ENCODE peak calls at places on chromosome 4, in nine cellular contexts. One of them, this sample, is unnamed. For H3K9me3, the result is how much of the 10 kb centered on the place peaks cover.

GRCh38 chr4:76035799-76036389 is at the start of gene CXCL11:
- DNase-seq in lung: no peak
- DNase-seq in spleen: no peak
- DNase-seq in GM23248: no peak
- DNase-seq in CD4-positive, CD25-positive, alpha-beta regulatory T cell: no peak
- DNase-seq in stomach: no peak
- DNase-seq in AG04450: no peak
- DNase-seq in adipocyte: no peak
- DNase-seq in K562: no peak
- DNase-seq in this sample: no peak

GRCh38 chr4:158914178-158914577 is 145.4 kb downstream of the FNIP2 start:
- DNase-seq in lung: no peak
- DNase-seq in spleen: no peak
- DNase-seq in GM23248: peak
- DNase-seq in CD4-positive, CD25-positive, alpha-beta regulatory T cell: no peak
- DNase-seq in stomach: no peak
- DNase-seq in AG04450: no peak
- DNase-seq in adipocyte: peak
- DNase-seq in K562: no peak
- DNase-seq in this sample: peak

GRCh38 chr4:101349346-101350064 is 2.2 kb upstream of the PPP3CA start:
- DNase-seq in lung: peak
- DNase-seq in spleen: no peak
- DNase-seq in GM23248: peak
- DNase-seq in CD4-positive, CD25-positive, alpha-beta regulatory T cell: no peak
- DNase-seq in stomach: peak
- DNase-seq in AG04450: no peak
- DNase-seq in adipocyte: peak
- DNase-seq in K562: no peak
- DNase-seq in this sample: no peak

GRCh38 chr4:174559894-174560293 is 37.6 kb upstream of the HPGD start:
- DNase-seq in lung: no peak
- DNase-seq in spleen: no peak
- DNase-seq in GM23248: no peak
- DNase-seq in CD4-positive, CD25-positive, alpha-beta regulatory T cell: no peak
- DNase-seq in stomach: no peak
- DNase-seq in AG04450: no peak
- DNase-seq in adipocyte: no peak
- DNase-seq in K562: no peak
- DNase-seq in this sample: no peak

GRCh38 chr4:51932261-51932660 is 87.9 kb downstream of the LRRC66 start:
- DNase-seq in lung: no peak
- DNase-seq in spleen: no peak
- DNase-seq in GM23248: peak
- DNase-seq in CD4-positive, CD25-positive, alpha-beta regulatory T cell: no peak
- DNase-seq in stomach: no peak
- DNase-seq in AG04450: no peak
- DNase-seq in adipocyte: peak
- DNase-seq in K562: no peak
- DNase-seq in this sample: no peak

GRCh38 chr4:148514041-148514440 is 71.8 kb upstream of the NR3C2 start:
- DNase-seq in lung: no peak
- DNase-seq in spleen: no peak
- DNase-seq in GM23248: no peak
- DNase-seq in CD4-positive, CD25-positive, alpha-beta regulatory T cell: no peak
- DNase-seq in stomach: no peak
- DNase-seq in AG04450: no peak
- DNase-seq in adipocyte: no peak
- DNase-seq in K562: no peak
- DNase-seq in this sample: no peak

GRCh38 chr4:41611881-41612871 is 74.2 kb downstream of the LIMCH1 start:
- DNase-seq in lung: peak
- DNase-seq in spleen: no peak
- DNase-seq in GM23248: peak
- DNase-seq in CD4-positive, CD25-positive, alpha-beta regulatory T cell: no peak
- DNase-seq in stomach: peak
- DNase-seq in AG04450: no peak
- DNase-seq in adipocyte: peak
- DNase-seq in K562: no peak
- DNase-seq in this sample: peak

GRCh38 chr4:76485450-76485849 is 50.4 kb downstream of the SHROOM3 start:
- DNase-seq in lung: no peak
- DNase-seq in spleen: no peak
- DNase-seq in GM23248: no peak
- DNase-seq in CD4-positive, CD25-positive, alpha-beta regulatory T cell: no peak
- DNase-seq in stomach: peak
- DNase-seq in AG04450: no peak
- DNase-seq in adipocyte: no peak
- DNase-seq in K562: no peak
- DNase-seq in this sample: peak

GRCh38 chr4:147498031-147498700 is 17.3 kb downstream of the EDNRA start:
- DNase-seq in lung: no peak
- DNase-seq in spleen: no peak
- DNase-seq in GM23248: peak
- DNase-seq in CD4-positive, CD25-positive, alpha-beta regulatory T cell: no peak
- DNase-seq in stomach: no peak
- DNase-seq in AG04450: peak
- DNase-seq in adipocyte: peak
- DNase-seq in K562: no peak
- DNase-seq in this sample: no peak

GRCh38 chr4:1793496-1793840 is 375 bp downstream of the FGFR3 start:
- DNase-seq in lung: no peak
- DNase-seq in spleen: no peak
- DNase-seq in GM23248: peak
- DNase-seq in CD4-positive, CD25-positive, alpha-beta regulatory T cell: peak
- DNase-seq in stomach: peak
- DNase-seq in AG04450: no peak
- DNase-seq in adipocyte: peak
- DNase-seq in K562: peak
- DNase-seq in this sample: no peak

GRCh38 chr4:26936284-26937065 is 75.8 kb downstream of the STIM2 start:
- DNase-seq in lung: no peak
- DNase-seq in spleen: peak
- DNase-seq in GM23248: no peak
- DNase-seq in CD4-positive, CD25-positive, alpha-beta regulatory T cell: no peak
- DNase-seq in stomach: no peak
- DNase-seq in AG04450: no peak
- DNase-seq in adipocyte: no peak
- DNase-seq in K562: peak
- DNase-seq in this sample: no peak

GRCh38 chr4:63814171-63814964 is 594.9 kb downstream of the TECRL start:
- DNase-seq in lung: no peak
- DNase-seq in spleen: peak
- DNase-seq in GM23248: no peak
- DNase-seq in CD4-positive, CD25-positive, alpha-beta regulatory T cell: no peak
- DNase-seq in stomach: no peak
- DNase-seq in AG04450: no peak
- DNase-seq in adipocyte: no peak
- DNase-seq in K562: no peak
- DNase-seq in this sample: no peak

GRCh38 chr4:27791640-27792039 is 931.0 kb downstream of the STIM2 start:
- DNase-seq in lung: no peak
- DNase-seq in spleen: no peak
- DNase-seq in GM23248: peak
- DNase-seq in CD4-positive, CD25-positive, alpha-beta regulatory T cell: no peak
- DNase-seq in stomach: no peak
- DNase-seq in AG04450: no peak
- DNase-seq in adipocyte: no peak
- DNase-seq in K562: no peak
- DNase-seq in this sample: no peak

GRCh38 chr4:112908511-112908910 is 140.9 kb upstream of the ANK2 start:
- DNase-seq in lung: no peak
- DNase-seq in spleen: no peak
- DNase-seq in GM23248: peak
- DNase-seq in CD4-positive, CD25-positive, alpha-beta regulatory T cell: no peak
- DNase-seq in stomach: no peak
- DNase-seq in AG04450: no peak
- DNase-seq in adipocyte: no peak
- DNase-seq in K562: no peak
- DNase-seq in this sample: no peak

GRCh38 chr4:112905728-112906127 is 143.7 kb upstream of the ANK2 start:
- DNase-seq in lung: no peak
- DNase-seq in spleen: no peak
- DNase-seq in GM23248: no peak
- DNase-seq in CD4-positive, CD25-positive, alpha-beta regulatory T cell: no peak
- DNase-seq in stomach: no peak
- DNase-seq in AG04450: no peak
- DNase-seq in adipocyte: no peak
- DNase-seq in K562: no peak
- DNase-seq in this sample: no peak

DNA sequence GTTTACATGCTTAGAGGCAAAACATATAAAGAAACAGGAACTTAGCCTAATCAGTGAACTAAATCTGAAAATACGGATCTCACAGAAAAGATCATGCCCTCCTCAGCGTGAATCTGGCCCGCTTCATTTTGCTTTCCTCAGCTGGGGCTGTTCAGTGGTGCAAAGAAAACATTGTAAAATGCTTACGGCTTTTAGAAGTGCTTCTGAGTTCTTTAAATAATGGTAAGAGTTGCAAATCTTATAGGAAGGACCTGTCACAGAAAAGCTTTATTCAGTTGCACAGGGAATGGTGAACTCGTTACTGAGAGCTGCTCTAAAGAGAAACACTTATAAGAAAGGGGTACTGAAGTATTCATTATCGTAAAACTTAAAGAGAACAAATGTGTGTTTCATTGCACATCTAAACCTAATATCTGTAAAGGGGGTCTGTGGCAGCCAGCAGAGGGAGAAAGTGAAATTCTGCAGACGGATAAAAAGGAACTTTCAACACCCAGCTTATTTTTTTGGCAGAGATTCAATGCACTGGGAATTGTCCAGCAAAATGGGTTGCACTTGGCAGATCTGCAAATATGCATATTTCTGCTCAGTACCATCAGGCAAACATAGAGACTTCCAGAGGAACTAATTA is 139.2 kb upstream of the ANK2 start:
- DNase-seq in lung: no peak
- DNase-seq in spleen: no peak
- DNase-seq in GM23248: peak
- DNase-seq in CD4-positive, CD25-positive, alpha-beta regulatory T cell: no peak
- DNase-seq in stomach: no peak
- DNase-seq in AG04450: no peak
- DNase-seq in adipocyte: peak
- DNase-seq in K562: no peak
- DNase-seq in this sample: peak
- H3K4me3 ChIP-seq in lung: no peak
- H3K4me3 ChIP-seq in spleen: no peak
- H3K4me3 ChIP-seq in GM23248: peak
- H3K4me3 ChIP-seq in CD4-positive, CD25-positive, alpha-beta regulatory T cell: no peak
- H3K4me3 ChIP-seq in stomach: no peak
- H3K4me3 ChIP-seq in AG04450: no peak
- H3K4me3 ChIP-seq in adipocyte: peak
- H3K4me3 ChIP-seq in K562: no peak
- H3K4me3 ChIP-seq in this sample: peak

DNA sequence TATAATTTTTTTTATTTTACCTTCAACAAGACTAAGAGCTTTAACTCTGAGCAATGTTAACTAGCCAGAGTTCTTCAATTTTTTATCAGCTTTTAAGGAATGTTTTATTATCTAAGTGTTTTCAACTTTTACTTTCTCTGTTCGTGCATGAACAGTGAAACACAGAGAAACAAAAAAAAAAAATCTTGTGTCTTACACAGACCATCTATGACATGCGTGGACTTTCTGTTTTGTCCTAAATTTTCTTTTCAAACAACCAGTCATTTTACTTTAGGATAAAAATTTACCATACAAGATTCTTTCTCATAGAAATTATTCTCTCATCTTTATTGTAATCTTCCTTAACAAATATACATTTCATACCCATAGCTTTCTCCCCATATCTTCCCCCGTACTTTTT is 731.9 kb upstream of the PCDH10 start:
- DNase-seq in lung: no peak
- DNase-seq in spleen: no peak
- DNase-seq in GM23248: no peak
- DNase-seq in CD4-positive, CD25-positive, alpha-beta regulatory T cell: no peak
- DNase-seq in stomach: no peak
- DNase-seq in AG04450: no peak
- DNase-seq in adipocyte: no peak
- DNase-seq in K562: no peak
- DNase-seq in this sample: peak
- H3K9me3 ChIP-seq in lung: under half
- H3K9me3 ChIP-seq in spleen: under half
- H3K9me3 ChIP-seq in GM23248: under half
- H3K9me3 ChIP-seq in CD4-positive, CD25-positive, alpha-beta regulatory T cell: under half
- H3K9me3 ChIP-seq in stomach: under half
- H3K9me3 ChIP-seq in AG04450: under half
- H3K9me3 ChIP-seq in adipocyte: under half
- H3K9me3 ChIP-seq in K562: under half
- H3K9me3 ChIP-seq in this sample: under half

GRCh38 chr4:48905363-48906015 is 1.1 kb downstream of the OCIAD2 start:
- DNase-seq in lung: no peak
- DNase-seq in spleen: no peak
- DNase-seq in GM23248: peak
- DNase-seq in CD4-positive, CD25-positive, alpha-beta regulatory T cell: no peak
- DNase-seq in stomach: peak
- DNase-seq in AG04450: no peak
- DNase-seq in adipocyte: peak
- DNase-seq in K562: no peak
- DNase-seq in this sample: no peak
- H3K4me3 ChIP-seq in lung: peak
- H3K4me3 ChIP-seq in spleen: peak
- H3K4me3 ChIP-seq in GM23248: peak
- H3K4me3 ChIP-seq in CD4-positive, CD25-positive, alpha-beta regulatory T cell: peak
- H3K4me3 ChIP-seq in stomach: peak
- H3K4me3 ChIP-seq in AG04450: peak
- H3K4me3 ChIP-seq in adipocyte: peak
- H3K4me3 ChIP-seq in K562: no peak
- H3K4me3 ChIP-seq in this sample: peak

GRCh38 chr4:4962928-4963327 is 56.3 kb downstream of the CYTL1 start:
- DNase-seq in lung: no peak
- DNase-seq in spleen: no peak
- DNase-seq in GM23248: no peak
- DNase-seq in CD4-positive, CD25-positive, alpha-beta regulatory T cell: no peak
- DNase-seq in stomach: no peak
- DNase-seq in AG04450: no peak
- DNase-seq in adipocyte: no peak
- DNase-seq in K562: no peak
- DNase-seq in this sample: no peak
- H3K9me3 ChIP-seq in lung: under half
- H3K9me3 ChIP-seq in spleen: under half
- H3K9me3 ChIP-seq in GM23248: under half
- H3K9me3 ChIP-seq in CD4-positive, CD25-positive, alpha-beta regulatory T cell: under half
- H3K9me3 ChIP-seq in stomach: under half
- H3K9me3 ChIP-seq in AG04450: under half
- H3K9me3 ChIP-seq in adipocyte: under half
- H3K9me3 ChIP-seq in K562: under half
- H3K9me3 ChIP-seq in this sample: under half

This sample was measured in HAP-1.